ENCODE peak calls at places on chromosomes 2 and 18, in six cellular contexts. Q, I, G, S, B and Z are unnamed samples.
A peak's percentile ranks its signal among the peaks of the same experiment; 100 is the strongest.

GRCh38 chr2:215839816-215840215 is 173.5 kb downstream of the MREG start:
- DNase-seq in I (no peak), Q (no peak), S (no peak), G (no peak), B (no peak), Z (no peak)

GRCh38 chr2:129236601-129237000 is 742.9 kb upstream of the RAB6C start:
- DNase-seq in Q (no peak), S (no peak), B (no peak), G (no peak), I (no peak), Z (no peak)

GRCh38 chr2:10071595-10071994 is 8.6 kb downstream of the CYS1 start:
- DNase-seq in I (no peak), S (no peak), G (no peak), B (no peak), Q (no peak), Z (no peak)

GRCh38 chr18:6414723-6415362 is at the start of gene L3MBTL4:
- DNase-seq in S (peak; percentile 26), G (no peak), I (peak; percentile 83), B (no peak), Q (no peak), Z (no peak)

GRCh38 chr2:69770193-69770702 is 28.3 kb downstream of the ANXA4 start:
- DNase-seq in B (no peak), I (no peak), S (peak; percentile 55), Q (peak; percentile 85), G (peak; percentile 93), Z (no peak)

GRCh38 chr18:49319590-49319989 is 140.9 kb downstream of the DYM start:
- DNase-seq in S (no peak), Q (no peak), G (peak; percentile 13), I (no peak), B (no peak), Z (no peak)

GRCh38 chr2:99867690-99868089 is 274.7 kb downstream of the AFF3 start:
- DNase-seq in B (no peak), G (no peak), S (no peak), I (no peak), Q (peak; percentile 93), Z (no peak)

GRCh38 chr2:65586516-65586915 is 154.1 kb upstream of the SPRED2 start:
- DNase-seq in Q (no peak), G (no peak), B (no peak), S (no peak), I (no peak), Z (no peak)

GRCh38 chr2:45192481-45192880 is 183.2 kb upstream of the SIX2 start:
- DNase-seq in G (peak; percentile 57), S (no peak), I (no peak), B (no peak), Q (no peak), Z (no peak)

GRCh38 chr2:85682378-85682777 is 11.8 kb upstream of the GNLY start:
- DNase-seq in Q (no peak), I (no peak), B (no peak), G (peak; percentile 89), S (no peak), Z (no peak)

GRCh38 chr2:129775941-129776653 is 203.4 kb upstream of the RAB6C start:
- DNase-seq in I (no peak), S (no peak), B (no peak), Q (no peak), G (no peak), Z (no peak)

GRCh38 chr2:220835563-220835962 is 736.5 kb downstream of the EPHA4 start:
- DNase-seq in Q (peak; percentile 12), B (no peak), S (peak; percentile 2), I (no peak), G (no peak), Z (no peak)

GRCh38 chr2:237073552-237073951 is 12.1 kb upstream of the COPS8 start:
- DNase-seq in Q (peak; percentile 86), G (peak; percentile 50), S (peak; percentile 31), B (no peak), I (no peak), Z (no peak)

GRCh38 chr18:77124452-77124922 is 8.1 kb downstream of the MBP start:
- DNase-seq in I (no peak), G (no peak), Q (no peak), B (no peak), S (no peak), Z (peak; percentile 39)

GRCh38 chr2:238926761-238927611 is 79.1 kb downstream of the TWIST2 start:
- DNase-seq in S (no peak), Q (no peak), I (no peak), B (no peak), G (no peak), Z (no peak)

GRCh38 chr2:188609321-188610049 is 317.8 kb downstream of the GULP1 start:
- DNase-seq in S (no peak), I (no peak), B (no peak), G (peak; percentile 24), Q (no peak), Z (no peak)

GRCh38 chr2:58428286-58428552 is 187.1 kb upstream of the FANCL start:
- DNase-seq in Q (peak; percentile 24), G (peak; percentile 22), S (peak; percentile 37), B (no peak), I (peak; percentile 70), Z (no peak)

GRCh38 chr2:196459539-196459938 is 180.0 kb upstream of the CCDC150 start:
- DNase-seq in B (no peak), S (no peak), I (no peak), G (peak; percentile 78), Q (peak; percentile 70), Z (no peak)

GRCh38 chr2:238235331-238235732 is 4.5 kb downstream of the HES6 start:
- DNase-seq in S (no peak), B (no peak), G (no peak), Q (peak; percentile 57), I (peak; percentile 65), Z (no peak)

GRCh38 chr2:46798998-46799698 is 116.5 kb downstream of the MCFD2 start:
- DNase-seq in I (no peak), S (no peak), Q (no peak), B (no peak), G (no peak), Z (no peak)

GRCh38 chr18:79952996-79953559 is 1.6 kb upstream of the SLC66A2 start:
- DNase-seq in B (no peak), I (peak; percentile 76), G (peak; percentile 33), S (no peak), Q (peak; percentile 18), Z (no peak)

GRCh38 chr2:12177052-12177994 is 430.9 kb downstream of the LPIN1 start:
- DNase-seq in Q (peak; percentile 90), S (peak; percentile 64), G (peak; percentile 83), B (no peak), I (peak; percentile 79), Z (no peak)

GRCh38 chr18:36655894-36656293 is 172.9 kb downstream of the TPGS2 start:
- DNase-seq in B (no peak), G (peak; percentile 18), I (no peak), Q (no peak), S (no peak), Z (no peak)

GRCh38 chr2:81250270-81250669 is 945.7 kb upstream of the LRRTM1 start:
- DNase-seq in G (no peak), B (no peak), S (no peak), I (no peak), Q (no peak), Z (no peak)

GRCh38 chr2:11311543-11311942 is 32.9 kb downstream of the ROCK2 start:
- DNase-seq in I (no peak), G (no peak), Q (no peak), B (no peak), S (no peak), Z (no peak)

GRCh38 chr18:80006726-80007125 is 18.4 kb upstream of the TXNL4A start:
- DNase-seq in Q (no peak), G (no peak), I (no peak), S (no peak), B (no peak), Z (no peak)